ENCODE peak calls at places on chromosomes 2 and 18, in four cellular contexts. J, Z, I and O are unnamed samples.

GRCh38 chr2:45904931-45905642 is 253.6 kb downstream of the PRKCE start:
- DNase-seq in J (no peak), Z (no peak), I (no peak), O (no peak)

GRCh38 chr2:239318790-239319189 is 82.0 kb downstream of the HDAC4 start:
- DNase-seq in J (no peak), Z (no peak), I (peak; percentile 20), O (no peak)

GRCh38 chr18:67217551-67218166 is 298.9 kb downstream of the DSEL start:
- DNase-seq in J (peak; percentile 83), Z (peak; percentile 38), I (peak; percentile 78), O (peak; percentile 43)

GRCh38 chr2:28423856-28424605 is 31.4 kb downstream of the FOSL2 start:
- DNase-seq in J (no peak), Z (no peak), I (peak; percentile 44), O (peak; percentile 11)

GRCh38 chr2:168323456-168324058 is 76.2 kb upstream of the STK39 start:
- DNase-seq in J (no peak), Z (no peak), I (no peak), O (no peak)

GRCh38 chr2:38417745-38418689 is 40.9 kb upstream of the ATL2 start:
- DNase-seq in J (no peak), Z (no peak), I (no peak), O (peak; percentile 63)

GRCh38 chr2:209772316-209772715 is 684 bp downstream of the UNC80 start:
- DNase-seq in J (no peak), Z (no peak), I (no peak), O (no peak)

GRCh38 chr2:23668756-23669304 is 258.1 kb downstream of the ATAD2B start:
- DNase-seq in J (no peak), Z (no peak), I (no peak), O (no peak)

GRCh38 chr2:215825709-215826108 is 187.6 kb downstream of the MREG start:
- DNase-seq in J (no peak), Z (no peak), I (no peak), O (no peak)

GRCh38 chr2:148577845-148578492 is 66.6 kb upstream of the EPC2 start:
- DNase-seq in J (no peak), Z (no peak), I (no peak), O (no peak)

GRCh38 chr2:9377461-9378097 is 45.7 kb downstream of the ITGB1BP1 start:
- DNase-seq in J (no peak), Z (no peak), I (no peak), O (no peak)

GRCh38 chr2:238594796-238595749 is 168.3 kb downstream of the ASB1 start:
- DNase-seq in J (no peak), Z (no peak), I (no peak), O (no peak)

GRCh38 chr2:168518555-168519066 is 62.5 kb downstream of the CERS6 start:
- DNase-seq in J (no peak), Z (no peak), I (peak; percentile 34), O (no peak)

GRCh38 chr2:74206180-74206688 is 7.8 kb downstream of the MTHFD2 start:
- DNase-seq in J (no peak), Z (peak; percentile 54), I (peak; percentile 65), O (no peak)

GRCh38 chr2:17083902-17084301 is 418.3 kb upstream of the CYRIA start:
- DNase-seq in J (no peak), Z (no peak), I (no peak), O (no peak)

GRCh38 chr18:75035944-75036343 is 173.0 kb downstream of the PTGR3 start:
- DNase-seq in J (no peak), Z (no peak), I (peak; percentile 27), O (no peak)

GRCh38 chr2:106124787-106125549 is 69.1 kb downstream of the UXS1 start:
- DNase-seq in J (no peak), Z (no peak), I (no peak), O (no peak)

GRCh38 chr2:232576995-232577394 is 26.5 kb downstream of the EIF4E2 start:
- DNase-seq in J (no peak), Z (no peak), I (peak; percentile 69), O (no peak)

GRCh38 chr18:57110295-57110694 is 36.6 kb upstream of the BOD1L2 start:
- DNase-seq in J (no peak), Z (no peak), I (no peak), O (no peak)

GRCh38 chr2:215528555-215528954 is 92.7 kb upstream of the FN1 start:
- DNase-seq in J (no peak), Z (no peak), I (peak; percentile 99), O (no peak)

GRCh38 chr18:58863539-58864145 is 1.0 kb upstream of the ZNF532 start:
- DNase-seq in J (peak; percentile 65), Z (peak; percentile 49), I (peak; percentile 30), O (peak; percentile 33)

GRCh38 chr2:48250943-48251342 is 279.0 kb upstream of the STON1 start:
- DNase-seq in J (no peak), Z (no peak), I (peak; percentile 19), O (no peak)

GRCh38 chr2:130337735-130338325 is 4.9 kb upstream of the IMP4 start:
- DNase-seq in J (no peak), Z (no peak), I (peak; percentile 92), O (no peak)

GRCh38 chr2:235511751-235512698 is 18.2 kb downstream of the AGAP1 start:
- DNase-seq in J (no peak), Z (no peak), I (no peak), O (no peak)

GRCh38 chr2:64277101-64277849 is 133.1 kb upstream of the PELI1 start:
- DNase-seq in J (no peak), Z (peak; percentile 96), I (no peak), O (peak; percentile 15)

GRCh38 chr2:112755444-112755843 is 9.0 kb downstream of the CKAP2L start:
- DNase-seq in J (no peak), Z (no peak), I (no peak), O (no peak)

GRCh38 chr2:112758701-112759100 is 5.7 kb downstream of the CKAP2L start:
- DNase-seq in J (no peak), Z (no peak), I (no peak), O (no peak)

GRCh38 chr2:112757265-112757664 is 7.1 kb downstream of the CKAP2L start:
- DNase-seq in J (no peak), Z (no peak), I (no peak), O (no peak)

GRCh38 chr2:112754562-112754961 is 9.8 kb downstream of the CKAP2L start:
- DNase-seq in J (no peak), Z (no peak), I (no peak), O (no peak)

DNA sequence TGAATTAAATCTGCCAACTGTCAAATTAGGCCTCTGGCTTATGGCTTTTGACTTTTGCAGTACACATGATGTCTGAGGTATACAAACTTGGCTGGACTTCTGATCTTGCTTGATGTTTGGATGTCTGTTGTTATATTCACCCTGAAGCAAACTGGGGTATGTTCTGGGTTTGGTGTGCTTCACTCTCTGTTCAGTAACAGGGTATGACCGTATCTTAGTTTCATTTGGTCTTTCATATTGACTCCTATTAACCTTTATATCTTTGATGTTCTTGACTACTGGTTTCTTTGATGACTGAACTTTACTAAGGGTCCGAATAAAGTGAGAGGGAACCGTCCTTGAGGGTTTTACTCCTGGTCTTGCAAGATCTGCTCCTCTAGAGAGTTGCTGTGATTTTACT is 8.2 kb downstream of the CKAP2L start:
- DNase-seq in J (no peak), Z (no peak), I (no peak), O (no peak)
- H3K36me3 ChIP-seq in J (peaks cover 65% of the 10 kb centered on the region), Z (peaks cover 36% of the 10 kb centered on the region), I (peaks cover 2% of the 10 kb centered on the region), O (peaks cover 99% of the 10 kb centered on the region)

DNA sequence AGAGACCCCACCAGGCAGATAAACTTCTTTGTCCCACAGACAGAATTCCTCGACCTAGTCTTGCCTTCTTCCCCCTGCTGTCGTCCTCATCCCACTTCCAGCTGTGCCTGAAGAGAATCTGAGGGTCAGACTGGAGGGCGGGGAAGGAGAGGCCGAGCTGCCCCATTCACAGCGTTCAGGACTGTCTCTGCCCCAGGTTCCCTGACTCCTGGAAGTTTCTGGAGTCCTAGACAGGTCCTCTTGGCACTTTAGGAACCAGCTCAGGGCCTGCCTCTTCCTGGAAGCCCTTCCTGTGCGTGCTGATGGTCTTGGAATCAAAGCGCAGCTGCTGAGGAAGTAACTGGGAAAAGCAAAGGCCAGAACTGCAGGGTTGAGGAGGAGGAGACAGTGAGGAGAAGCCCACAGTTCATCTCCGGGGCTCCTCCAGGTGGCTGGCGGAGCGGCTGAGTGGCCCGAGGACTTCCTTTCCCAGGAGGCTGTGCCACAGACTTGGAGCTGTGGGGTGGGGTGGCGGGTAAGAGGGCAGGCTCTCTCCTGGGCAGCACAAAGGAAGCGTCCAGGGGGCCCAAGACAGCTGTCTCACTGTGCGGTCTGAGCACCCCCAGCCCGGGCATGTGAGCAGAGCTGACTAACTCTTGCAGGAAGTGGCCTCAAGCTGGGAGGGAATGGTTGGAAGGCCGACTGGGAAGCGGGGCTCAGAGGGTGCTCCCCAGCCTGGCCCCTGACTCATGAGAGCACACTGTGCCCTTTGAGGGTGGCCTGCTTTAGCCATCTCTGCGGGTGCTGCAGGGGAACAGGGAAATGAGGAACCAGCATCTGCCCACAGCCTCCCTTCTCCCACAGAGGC is 39.5 kb downstream of the SDC1 start:
- DNase-seq in J (no peak), Z (peak; percentile 80), I (peak; percentile 69), O (no peak)
- H4K20me1 ChIP-seq in J (no peaks in the 10 kb centered on the region), Z (no peaks in the 10 kb centered on the region), I (no peaks in the 10 kb centered on the region), O (no peaks in the 10 kb centered on the region)

DNA sequence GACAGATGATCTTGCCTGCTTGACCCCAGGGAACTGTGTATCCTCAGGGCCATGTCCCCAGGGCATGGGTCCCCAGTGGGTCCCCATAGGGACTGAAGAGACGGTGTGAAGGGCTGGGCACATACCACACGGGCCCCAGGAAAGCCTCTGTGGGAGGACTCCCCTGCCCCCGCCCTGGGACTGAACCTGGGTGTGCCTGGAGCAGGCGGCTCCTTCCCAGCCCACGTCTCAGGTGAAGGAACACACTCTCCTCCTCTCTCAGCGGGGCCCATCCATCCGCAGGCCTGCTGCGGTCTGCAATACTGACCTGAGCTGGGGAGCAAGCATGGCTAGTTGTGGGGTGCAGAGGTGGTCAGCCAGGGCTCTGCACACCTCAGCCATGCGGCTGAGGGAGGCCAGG is 45.2 kb downstream of the KIF1A start:
- DNase-seq in J (no peak), Z (no peak), I (no peak), O (no peak)
- H3K36me3 ChIP-seq in J (no peaks in the 10 kb centered on the region), Z (no peaks in the 10 kb centered on the region), I (no peaks in the 10 kb centered on the region), O (no peaks in the 10 kb centered on the region)

GRCh38 chr2:112483047-112483473 is 1.1 kb downstream of the TTL start:
- DNase-seq in J (peak; percentile 76), Z (peak; percentile 40), I (peak; percentile 73), O (peak; percentile 23)

GRCh38 chr2:112482309-112483046 is 522 bp downstream of the TTL start:
- DNase-seq in J (peak; percentile 68), Z (peak; percentile 50), I (peak; percentile 42), O (peak; percentile 38)

GRCh38 chr2:112481528-112482228 is at the start of gene TTL:
- DNase-seq in J (peak; percentile 88), Z (peak; percentile 47), I (peak; percentile 49), O (peak; percentile 86)

GRCh38 chr2:112485849-112486248 is 3.9 kb downstream of the TTL start:
- DNase-seq in J (no peak), Z (no peak), I (no peak), O (no peak)

DNA sequence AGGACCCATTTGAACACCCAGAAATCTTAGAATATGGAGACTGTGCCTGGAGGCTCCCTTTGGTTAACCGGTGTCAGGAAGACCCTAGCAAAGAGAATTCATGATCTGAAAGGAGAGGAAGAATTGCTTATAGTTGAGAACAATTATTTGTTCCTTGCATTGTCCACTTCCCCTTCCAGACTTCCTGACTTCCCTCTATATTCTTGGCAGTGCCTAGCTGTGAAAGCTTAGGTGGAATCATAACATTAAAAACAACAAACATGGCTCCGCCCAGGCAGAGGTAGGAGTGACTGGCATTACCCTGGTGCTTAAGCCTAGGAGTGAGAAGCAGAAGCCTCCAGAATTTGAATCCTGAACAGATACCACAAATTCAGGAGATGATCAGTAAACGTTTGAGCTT is 1.9 kb downstream of the TTL start:
- DNase-seq in J (no peak), Z (no peak), I (no peak), O (no peak)
- H4K20me1 ChIP-seq in J (no peaks in the 10 kb centered on the region), Z (no peaks in the 10 kb centered on the region), I (peaks cover 8% of the 10 kb centered on the region), O (peaks cover 5% of the 10 kb centered on the region)